ENCODE peak calls at places on chromosomes 2 and 18, in nine cellular contexts. One of them, this sample, is unnamed.

GRCh38 chr2:68870215-68870614 is 982 bp downstream of the BMP10 start:
- DNase-seq in nucleus accumbens: no peak
- DNase-seq in NCI-H2081: no peak
- DNase-seq in pancreas: no peak
- DNase-seq in pons: no peak
- DNase-seq in NCI-H1694: no peak
- DNase-seq in A549: no peak
- DNase-seq in mesothelial cell of epicardium: no peak
- DNase-seq in dorsolateral prefrontal cortex: no peak
- DNase-seq in this sample: no peak

GRCh38 chr2:142165790-142166189 is 35.0 kb upstream of the LRP1B start:
- DNase-seq in nucleus accumbens: no peak
- DNase-seq in NCI-H2081: peak
- DNase-seq in pancreas: no peak
- DNase-seq in pons: peak
- DNase-seq in NCI-H1694: peak
- DNase-seq in A549: peak
- DNase-seq in mesothelial cell of epicardium: no peak
- DNase-seq in dorsolateral prefrontal cortex: no peak
- DNase-seq in this sample: no peak

GRCh38 chr2:65818873-65819451 is 386.6 kb upstream of the SPRED2 start:
- DNase-seq in nucleus accumbens: no peak
- DNase-seq in NCI-H2081: no peak
- DNase-seq in pancreas: no peak
- DNase-seq in pons: no peak
- DNase-seq in NCI-H1694: no peak
- DNase-seq in A549: no peak
- DNase-seq in mesothelial cell of epicardium: no peak
- DNase-seq in dorsolateral prefrontal cortex: no peak
- DNase-seq in this sample: no peak

GRCh38 chr18:48038636-48039035 is 108.2 kb upstream of the SMAD2 start:
- DNase-seq in nucleus accumbens: no peak
- DNase-seq in NCI-H2081: no peak
- DNase-seq in pancreas: no peak
- DNase-seq in pons: no peak
- DNase-seq in NCI-H1694: no peak
- DNase-seq in A549: no peak
- DNase-seq in mesothelial cell of epicardium: no peak
- DNase-seq in dorsolateral prefrontal cortex: no peak
- DNase-seq in this sample: no peak

GRCh38 chr2:44582363-44583008 is 220.7 kb downstream of the CAMKMT start:
- DNase-seq in nucleus accumbens: no peak
- DNase-seq in NCI-H2081: no peak
- DNase-seq in pancreas: no peak
- DNase-seq in pons: no peak
- DNase-seq in NCI-H1694: no peak
- DNase-seq in A549: no peak
- DNase-seq in mesothelial cell of epicardium: no peak
- DNase-seq in dorsolateral prefrontal cortex: no peak
- DNase-seq in this sample: no peak

GRCh38 chr2:191321861-191322662 is 76.9 kb downstream of the MYO1B start:
- DNase-seq in nucleus accumbens: no peak
- DNase-seq in NCI-H2081: no peak
- DNase-seq in pancreas: no peak
- DNase-seq in pons: peak
- DNase-seq in NCI-H1694: peak
- DNase-seq in A549: no peak
- DNase-seq in mesothelial cell of epicardium: no peak
- DNase-seq in dorsolateral prefrontal cortex: no peak
- DNase-seq in this sample: no peak

GRCh38 chr2:170869461-170869860 is 52.8 kb downstream of the GAD1 start:
- DNase-seq in nucleus accumbens: no peak
- DNase-seq in NCI-H2081: no peak
- DNase-seq in pancreas: no peak
- DNase-seq in pons: no peak
- DNase-seq in NCI-H1694: no peak
- DNase-seq in A549: no peak
- DNase-seq in mesothelial cell of epicardium: no peak
- DNase-seq in dorsolateral prefrontal cortex: no peak
- DNase-seq in this sample: no peak

GRCh38 chr2:1413156-1413690 is at the start of gene TPO:
- DNase-seq in nucleus accumbens: no peak
- DNase-seq in NCI-H2081: no peak
- DNase-seq in pancreas: no peak
- DNase-seq in pons: no peak
- DNase-seq in NCI-H1694: no peak
- DNase-seq in A549: no peak
- DNase-seq in mesothelial cell of epicardium: no peak
- DNase-seq in dorsolateral prefrontal cortex: no peak
- DNase-seq in this sample: no peak

GRCh38 chr18:57973889-57974288 is 70.1 kb upstream of the NEDD4L start:
- DNase-seq in nucleus accumbens: no peak
- DNase-seq in NCI-H2081: no peak
- DNase-seq in pancreas: no peak
- DNase-seq in pons: no peak
- DNase-seq in NCI-H1694: no peak
- DNase-seq in A549: no peak
- DNase-seq in mesothelial cell of epicardium: no peak
- DNase-seq in dorsolateral prefrontal cortex: no peak
- DNase-seq in this sample: no peak

GRCh38 chr2:133780099-133780996 is 212.1 kb upstream of the NCKAP5 start:
- DNase-seq in nucleus accumbens: no peak
- DNase-seq in NCI-H2081: peak
- DNase-seq in pancreas: no peak
- DNase-seq in pons: peak
- DNase-seq in NCI-H1694: peak
- DNase-seq in A549: peak
- DNase-seq in mesothelial cell of epicardium: peak
- DNase-seq in dorsolateral prefrontal cortex: peak
- DNase-seq in this sample: peak

GRCh38 chr2:239736358-239737143 is 288.6 kb downstream of the NDUFA10 start:
- DNase-seq in nucleus accumbens: no peak
- DNase-seq in NCI-H2081: no peak
- DNase-seq in pancreas: no peak
- DNase-seq in pons: no peak
- DNase-seq in NCI-H1694: no peak
- DNase-seq in A549: no peak
- DNase-seq in mesothelial cell of epicardium: no peak
- DNase-seq in dorsolateral prefrontal cortex: no peak
- DNase-seq in this sample: no peak

GRCh38 chr2:39107156-39107555 is 13.7 kb downstream of the SOS1 start:
- DNase-seq in nucleus accumbens: no peak
- DNase-seq in NCI-H2081: peak
- DNase-seq in pancreas: no peak
- DNase-seq in pons: peak
- DNase-seq in NCI-H1694: peak
- DNase-seq in A549: no peak
- DNase-seq in mesothelial cell of epicardium: no peak
- DNase-seq in dorsolateral prefrontal cortex: peak
- DNase-seq in this sample: peak

GRCh38 chr2:155377931-155378444 is 679.5 kb downstream of the KCNJ3 start:
- DNase-seq in nucleus accumbens: no peak
- DNase-seq in NCI-H2081: no peak
- DNase-seq in pancreas: no peak
- DNase-seq in pons: no peak
- DNase-seq in NCI-H1694: peak
- DNase-seq in A549: no peak
- DNase-seq in mesothelial cell of epicardium: no peak
- DNase-seq in dorsolateral prefrontal cortex: no peak
- DNase-seq in this sample: no peak

GRCh38 chr18:8286303-8286702 is 322.9 kb upstream of the RAB12 start:
- DNase-seq in nucleus accumbens: no peak
- DNase-seq in NCI-H2081: no peak
- DNase-seq in pancreas: no peak
- DNase-seq in pons: no peak
- DNase-seq in NCI-H1694: no peak
- DNase-seq in A549: no peak
- DNase-seq in mesothelial cell of epicardium: no peak
- DNase-seq in dorsolateral prefrontal cortex: no peak
- DNase-seq in this sample: no peak

GRCh38 chr18:50749945-50750344 is 69.9 kb downstream of the MRO start:
- DNase-seq in nucleus accumbens: no peak
- DNase-seq in NCI-H2081: no peak
- DNase-seq in pancreas: no peak
- DNase-seq in pons: no peak
- DNase-seq in NCI-H1694: no peak
- DNase-seq in A549: no peak
- DNase-seq in mesothelial cell of epicardium: no peak
- DNase-seq in dorsolateral prefrontal cortex: no peak
- DNase-seq in this sample: no peak

GRCh38 chr2:56123538-56123937 is 60.3 kb upstream of the CCDC85A start:
- DNase-seq in nucleus accumbens: no peak
- DNase-seq in NCI-H2081: no peak
- DNase-seq in pancreas: no peak
- DNase-seq in pons: no peak
- DNase-seq in NCI-H1694: no peak
- DNase-seq in A549: no peak
- DNase-seq in mesothelial cell of epicardium: no peak
- DNase-seq in dorsolateral prefrontal cortex: no peak
- DNase-seq in this sample: no peak

GRCh38 chr2:138468617-138469016 is 33.0 kb upstream of the SPOPL start:
- DNase-seq in nucleus accumbens: no peak
- DNase-seq in NCI-H2081: no peak
- DNase-seq in pancreas: no peak
- DNase-seq in pons: no peak
- DNase-seq in NCI-H1694: no peak
- DNase-seq in A549: no peak
- DNase-seq in mesothelial cell of epicardium: no peak
- DNase-seq in dorsolateral prefrontal cortex: no peak
- DNase-seq in this sample: no peak

GRCh38 chr2:64737547-64737946 is 83.8 kb upstream of the SERTAD2 start:
- DNase-seq in nucleus accumbens: no peak
- DNase-seq in NCI-H2081: no peak
- DNase-seq in pancreas: no peak
- DNase-seq in pons: no peak
- DNase-seq in NCI-H1694: no peak
- DNase-seq in A549: no peak
- DNase-seq in mesothelial cell of epicardium: no peak
- DNase-seq in dorsolateral prefrontal cortex: no peak
- DNase-seq in this sample: no peak

GRCh38 chr2:182301093-182301492 is 125.7 kb downstream of the PDE1A start:
- DNase-seq in nucleus accumbens: no peak
- DNase-seq in NCI-H2081: no peak
- DNase-seq in pancreas: no peak
- DNase-seq in pons: peak
- DNase-seq in NCI-H1694: no peak
- DNase-seq in A549: no peak
- DNase-seq in mesothelial cell of epicardium: no peak
- DNase-seq in dorsolateral prefrontal cortex: no peak
- DNase-seq in this sample: no peak

GRCh38 chr2:240646061-240646899 is 21.0 kb downstream of the GPR35 start:
- DNase-seq in nucleus accumbens: no peak
- DNase-seq in NCI-H2081: no peak
- DNase-seq in pancreas: no peak
- DNase-seq in pons: no peak
- DNase-seq in NCI-H1694: no peak
- DNase-seq in A549: no peak
- DNase-seq in mesothelial cell of epicardium: no peak
- DNase-seq in dorsolateral prefrontal cortex: peak
- DNase-seq in this sample: peak